ENCODE peak calls at places on chromosomes 3 and 15, in eight cellular contexts. W is fibroblast of the aortic adventitia; D is DMS153; H is globus pallidus; M is anterior cingulate cortex; A is B cell; J is HCEC 1CT; R is activated effector memory CD4-positive, alpha-beta T cell treated with anti-CD3 and anti-CD28 coated beads, Interleukin-2, amount 50 U/mL, for 16 hours. Y is an unnamed sample.

GRCh38 chr3:143975549-143976152 is 4.0 kb downstream of the DIPK2A start:
- DNase-seq in R (no peak), J (peak; percentile 70), H (peak; percentile 84), A (no peak), W (peak; percentile 89), D (no peak), M (no peak), Y (peak; percentile 89)

GRCh38 chr15:58165661-58166060 is 27.5 kb downstream of the AQP9 start:
- DNase-seq in A (no peak), D (no peak), W (peak; percentile 76), H (no peak), R (no peak), J (no peak), M (no peak), Y (peak; percentile 82)

GRCh38 chr3:119586707-119587317 is 7.5 kb downstream of the ADPRH start:
- DNase-seq in H (no peak), W (no peak), J (no peak), M (no peak), A (no peak), D (no peak), R (no peak), Y (no peak)

GRCh38 chr3:37751967-37752660 is 109.6 kb upstream of the CTDSPL start:
- DNase-seq in H (no peak), A (no peak), M (no peak), D (no peak), W (no peak), R (no peak), J (no peak), Y (no peak)

GRCh38 chr3:46280105-46280797 is 38.0 kb downstream of the CCR3 start:
- DNase-seq in A (no peak), H (no peak), W (peak; percentile 42), D (no peak), M (no peak), J (peak; percentile 55), R (no peak), Y (peak; percentile 65)

GRCh38 chr3:28860307-28860706 is 420.6 kb upstream of the RBMS3 start:
- DNase-seq in A (no peak), M (peak; percentile 8), W (peak; percentile 82), D (no peak), J (no peak), R (no peak), H (peak; percentile 44), Y (peak; percentile 48)

GRCh38 chr15:88628018-88628673 is 7.0 kb downstream of the AEN start:
- DNase-seq in M (no peak), D (no peak), R (no peak), J (no peak), A (no peak), H (no peak), W (no peak), Y (no peak)

GRCh38 chr15:99421758-99422157 is 144.0 kb upstream of the MEF2A start:
- DNase-seq in R (no peak), D (no peak), W (no peak), A (no peak), H (no peak), J (no peak), M (no peak), Y (no peak)

GRCh38 chr3:184373422-184373821 is 4.6 kb downstream of the THPO start:
- DNase-seq in A (no peak), H (no peak), J (peak; percentile 27), W (peak; percentile 83), M (no peak), D (no peak), R (no peak), Y (peak; percentile 38)

GRCh38 chr3:187740446-187741399 is 4.5 kb downstream of the BCL6 start:
- DNase-seq in D (no peak), J (peak; percentile 57), H (peak; percentile 76), R (peak; percentile 91), W (peak; percentile 92), A (peak; percentile 64), M (peak; percentile 49), Y (peak; percentile 84)

GRCh38 chr15:47872869-47873301 is 155.6 kb downstream of the SEMA6D start:
- DNase-seq in A (no peak), D (peak; percentile 1), H (no peak), M (no peak), J (no peak), R (no peak), W (no peak), Y (peak; percentile 41)

GRCh38 chr3:27193056-27193455 is 176.1 kb downstream of the NEK10 start:
- DNase-seq in W (no peak), R (no peak), M (no peak), J (peak; percentile 36), H (no peak), D (no peak), A (no peak), Y (no peak)